ENCODE peak calls at places on chromosomes 2 and 18, in six cellular contexts. T is neuronal stem cell, C is IMR-90, R is mesenchymal stem cell, I is H1, N is trophoblast cell. V is an unnamed sample.

GRCh38 chr2:101493074-101493473 is 18.2 kb upstream of the RFX8 start:
- DNase-seq in C (no peak), N (no peak), R (no peak), T (no peak), I (no peak), V (no peak)

GRCh38 chr2:240296611-240297552 is 138.6 kb upstream of the GPC1 start:
- DNase-seq in N (no peak), T (no peak), C (no peak), I (no peak), R (no peak), V (peak; percentile 28)

GRCh38 chr18:33440011-33440383 is 524 bp downstream of the CCDC178 start:
- DNase-seq in R (peak; percentile 84), N (no peak), T (peak; percentile 48), C (peak; percentile 60), I (no peak), V (peak; percentile 72)

GRCh38 chr2:23599691-23600090 is 214.7 kb downstream of the KLHL29 start:
- DNase-seq in R (no peak), N (no peak), I (no peak), T (no peak), C (no peak), V (no peak)

GRCh38 chr2:42693688-42694479 is 70.1 kb downstream of the OXER1 start:
- DNase-seq in R (no peak), T (no peak), N (no peak), C (no peak), I (no peak), V (no peak)

GRCh38 chr2:27264753-27265535 is 2.1 kb upstream of the SLC30A3 start:
- DNase-seq in I (peak; percentile 89), T (peak; percentile 73), R (peak; percentile 71), N (peak; percentile 21), C (peak; percentile 35), V (peak; percentile 89)

GRCh38 chr2:71005271-71006202 is 10.9 kb upstream of the TEX261 start:
- DNase-seq in C (no peak), N (no peak), T (no peak), I (no peak), R (no peak), V (no peak)

GRCh38 chr18:10188971-10189810 is 265.2 kb upstream of the APCDD1 start:
- DNase-seq in R (no peak), T (no peak), I (no peak), N (no peak), C (no peak), V (no peak)

GRCh38 chr2:175010848-175011254 is 5.7 kb upstream of the CHN1 start:
- DNase-seq in I (no peak), C (no peak), N (no peak), R (no peak), T (no peak), V (no peak)

GRCh38 chr2:18346364-18346763 is 214.1 kb downstream of the RDH14 start:
- DNase-seq in C (no peak), T (no peak), I (no peak), N (no peak), R (no peak), V (no peak)

GRCh38 chr2:236599059-236599458 is 29.4 kb downstream of the ACKR3 start:
- DNase-seq in C (no peak), T (no peak), N (no peak), R (no peak), I (no peak), V (no peak)

GRCh38 chr2:8149985-8150547 is 531.8 kb upstream of the ID2 start:
- DNase-seq in T (no peak), R (peak; percentile 22), N (peak; percentile 69), C (peak; percentile 59), I (no peak), V (peak; percentile 38)

GRCh38 chr2:237118731-237119130 is 33.0 kb downstream of the COPS8 start:
- DNase-seq in I (no peak), N (no peak), R (peak; percentile 81), T (no peak), C (peak; percentile 47), V (no peak)

GRCh38 chr2:67311536-67311935 is 85.6 kb upstream of the ETAA1 start:
- DNase-seq in C (peak; percentile 89), R (peak; percentile 74), T (no peak), I (no peak), N (peak; percentile 14), V (no peak)

GRCh38 chr2:236176951-236177350 is 8.8 kb upstream of the GBX2 start:
- DNase-seq in C (no peak), N (no peak), I (no peak), R (no peak), T (no peak), V (no peak)

GRCh38 chr18:50287028-50287440 is 458 bp downstream of the CXXC1 start:
- DNase-seq in C (no peak), T (no peak), I (no peak), R (no peak), N (no peak), V (no peak)

GRCh38 chr18:63002305-63002704 is 287.0 kb downstream of the PHLPP1 start:
- DNase-seq in T (no peak), I (no peak), N (no peak), C (no peak), R (no peak), V (no peak)

GRCh38 chr2:155599834-155600233 is 732.7 kb downstream of the NR4A2 start:
- DNase-seq in N (no peak), C (no peak), R (no peak), T (no peak), I (no peak), V (no peak)

GRCh38 chr2:190713476-190713875 is 64.6 kb downstream of the NAB1 start:
- DNase-seq in C (peak; percentile 53), I (no peak), N (no peak), R (no peak), T (no peak), V (no peak)

GRCh38 chr2:105518897-105519296 is 120.0 kb upstream of the FHL2 start:
- DNase-seq in T (no peak), C (no peak), N (no peak), I (no peak), R (peak; percentile 37), V (no peak)

GRCh38 chr2:227365833-227366232 is 13.3 kb downstream of the TM4SF20 start:
- DNase-seq in R (no peak), I (no peak), T (no peak), N (no peak), C (peak; percentile 28), V (no peak)

GRCh38 chr2:67997528-67998267 is 65.1 kb downstream of the C1D start:
- DNase-seq in R (peak; percentile 36), T (no peak), I (no peak), N (no peak), C (peak; percentile 88), V (no peak)

GRCh38 chr2:132670104-132670960 is at the start of gene LYPD1:
- DNase-seq in R (peak; percentile 22), C (no peak), T (peak; percentile 20), N (no peak), I (peak; percentile 66), V (peak; percentile 66)

GRCh38 chr2:174589334-174589733 is 8.3 kb downstream of the WIPF1 start:
- DNase-seq in T (no peak), I (no peak), N (no peak), R (no peak), C (no peak), V (no peak)

GRCh38 chr18:54280206-54280550 is 10.9 kb downstream of the POLI start:
- DNase-seq in C (no peak), I (no peak), T (no peak), N (no peak), R (no peak), V (peak; percentile 52)
- H3K4ac ChIP-seq in C (no peak overlapping the region), I (no peak overlapping the region), T (no peak overlapping the region), N (no peak overlapping the region), R (no peak overlapping the region), V (no peak overlapping the region)

GRCh38 chr2:180980943-180981898 is 816 bp downstream of the UBE2E3 start:
- DNase-seq in I (no peak), R (peak; percentile 61), T (peak; percentile 23), N (peak; percentile 11), C (peak; percentile 44), V (no peak)
- H3K4me2 ChIP-seq in I (peak overlapping the region; percentile 94), R (peak overlapping the region; percentile 68), T (peak overlapping the region; percentile 69), N (peak overlapping the region; percentile 68), C (peak overlapping the region; percentile 99), V (peak overlapping the region; percentile 99)

DNA sequence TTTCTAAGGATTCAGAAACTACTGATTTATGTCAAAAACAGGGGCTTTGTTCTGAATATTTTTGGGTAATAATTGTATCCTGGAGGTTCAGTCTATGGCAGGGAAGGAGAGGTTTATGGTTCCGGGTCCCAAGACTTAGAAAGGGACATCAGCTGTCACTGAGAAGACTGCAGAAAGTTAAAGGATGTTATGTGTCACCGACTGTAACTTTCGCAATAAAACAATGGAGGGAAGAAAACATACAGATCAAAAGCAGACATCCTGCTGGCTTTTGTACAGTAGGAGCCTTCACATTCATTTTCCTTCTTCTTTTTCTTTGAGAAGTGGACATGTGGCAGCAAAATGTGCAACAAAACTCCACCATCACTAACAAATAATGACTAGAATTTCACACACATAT is 900.7 kb upstream of the SOX11 start:
- DNase-seq in T (no peak), N (no peak), R (no peak), C (no peak), I (no peak), V (no peak)
- H4K91ac ChIP-seq in T (no peak overlapping the region), N (no peak overlapping the region), R (no peak overlapping the region), C (no peak overlapping the region), I (no peak overlapping the region), V (no peak overlapping the region)

GRCh38 chr2:24787532-24787931 is 5.7 kb downstream of the PTRHD1 start:
- DNase-seq in C (no peak), N (no peak), T (no peak), I (no peak), R (no peak), V (no peak)

GRCh38 chr2:24792542-24792873 is 683 bp downstream of the PTRHD1 start:
- DNase-seq in T (no peak), I (no peak), C (no peak), R (no peak), N (no peak), V (no peak)

GRCh38 chr2:24792874-24793751 is at the start of the genes CENPO and PTRHD1:
- DNase-seq in I (peak; percentile 94), T (peak; percentile 96), R (peak; percentile 98), N (peak; percentile 97), C (peak; percentile 96), V (peak; percentile 97)

GRCh38 chr2:24793752-24794477 is 690 bp downstream of the CENPO start:
- DNase-seq in R (peak; percentile 75), C (peak; percentile 35), T (peak; percentile 49), N (no peak), I (no peak), V (peak; percentile 46)

GRCh38 chr2:24791452-24791851 is 1.7 kb downstream of the PTRHD1 start:
- DNase-seq in N (no peak), T (no peak), R (no peak), I (no peak), C (no peak), V (no peak)
- H3K4ac ChIP-seq in N (no peak overlapping the region), T (no peak overlapping the region), R (no peak overlapping the region), I (no peak overlapping the region), C (no peak overlapping the region), V (no peak overlapping the region)

DNA sequence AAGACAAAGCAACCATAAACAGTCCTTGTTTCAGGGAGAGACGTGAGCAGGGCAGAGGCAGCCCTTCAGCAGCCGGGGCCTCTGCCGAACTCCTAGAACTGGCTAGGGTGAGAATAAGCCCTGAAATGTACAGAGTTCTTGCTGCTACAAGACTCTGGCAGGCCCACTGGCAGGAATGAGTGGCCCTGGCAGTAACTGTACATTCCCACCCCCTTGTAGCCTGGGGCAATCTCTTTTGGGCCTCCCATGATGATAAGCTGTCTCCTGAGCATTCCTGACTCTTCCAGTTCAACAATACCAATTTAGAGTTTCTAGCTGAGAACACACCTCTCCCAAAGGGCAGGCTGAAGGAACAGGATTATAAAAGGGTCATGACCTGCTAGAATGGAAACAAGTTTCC is 54.3 kb downstream of the HAUS1 start:
- DNase-seq in R (no peak), N (peak; percentile 37), I (no peak), C (peak; percentile 26), T (no peak), V (no peak)
- H3K4me2 ChIP-seq in R (no peak overlapping the region), N (no peak overlapping the region), I (no peak overlapping the region), C (no peak overlapping the region), T (no peak overlapping the region), V (no peak overlapping the region)